ENCODE peak calls at places on chromosomes 12 and 14, in six cellular contexts. I is transverse colon, Q is NCI-H1105, E is AG04450, V is NCI-H2081, P is activated T-helper 1 cell treated with Interleukin-2 at 50 U/mL for 16 hours. Y is an unnamed sample.

GRCh38 chr14:96811265-96811664 is 14.1 kb downstream of the VRK1 start:
- DNase-seq in V (no peak), Q (no peak), I (no peak), E (peak; percentile 18), P (no peak), Y (no peak)

GRCh38 chr14:72929316-72930080 is 3.2 kb downstream of the DCAF4 start:
- DNase-seq in P (no peak), I (no peak), V (no peak), E (no peak), Q (no peak), Y (no peak)

GRCh38 chr12:67667276-67668073 is 18.9 kb downstream of the DYRK2 start:
- DNase-seq in Q (no peak), I (peak; percentile 48), V (no peak), P (no peak), E (no peak), Y (no peak)

GRCh38 chr12:12466157-12466556 is 96.5 kb downstream of the DUSP16 start:
- DNase-seq in Q (no peak), V (no peak), E (no peak), I (no peak), P (peak; percentile 49), Y (no peak)

GRCh38 chr12:56989866-56990610 is 16.3 kb downstream of the ZBTB39 start:
- DNase-seq in V (no peak), Q (no peak), I (no peak), P (no peak), E (no peak), Y (no peak)

GRCh38 chr14:48398675-48399282 is 723.4 kb upstream of the MDGA2 start:
- DNase-seq in I (no peak), Q (peak; percentile 31), E (no peak), P (no peak), V (peak; percentile 67), Y (no peak)

GRCh38 chr12:14696265-14696741 is at the start of gene GUCY2C:
- DNase-seq in Q (no peak), E (no peak), I (peak; percentile 81), P (no peak), V (no peak), Y (no peak)

GRCh38 chr12:104524026-104524425 is 67.3 kb downstream of the CHST11 start:
- DNase-seq in Q (peak; percentile 80), V (peak; percentile 83), P (no peak), I (no peak), E (no peak), Y (no peak)

GRCh38 chr14:60707858-60708257 is 16.3 kb downstream of the SIX4 start:
- DNase-seq in Q (no peak), E (no peak), P (no peak), I (no peak), V (no peak), Y (no peak)

GRCh38 chr14:104358528-104359300 is 220.3 kb downstream of the KIF26A start:
- DNase-seq in P (no peak), E (no peak), I (no peak), Q (no peak), V (no peak), Y (no peak)

GRCh38 chr12:44525806-44526654 is 350.1 kb downstream of the NELL2 start:
- DNase-seq in I (no peak), V (no peak), Q (no peak), E (no peak), P (no peak), Y (no peak)

Y was measured in pulmonary artery endothelial cell.